ENCODE peak calls at places on chromosomes 12 and 14, in nine cellular contexts. One of them, this sample, is unnamed. For H3K4me1 and H3K36me3, the result is how much of the 10 kb centered on the place peaks cover.

GRCh38 chr12:12474931-12475485 is 87.7 kb downstream of the DUSP16 start:
- DNase-seq in NT2/D1: no peak
- DNase-seq in colonic mucosa: no peak
- DNase-seq in CD8-positive, alpha-beta T cell: peak
- DNase-seq in Caco-2: no peak
- DNase-seq in psoas muscle: no peak
- DNase-seq in breast epithelium: no peak
- DNase-seq in uterus: no peak
- DNase-seq in CD4-positive, alpha-beta memory T cell: peak
- DNase-seq in this sample: no peak

GRCh38 chr12:78719721-78720120 is 144.9 kb upstream of the SYT1 start:
- DNase-seq in Caco-2: no peak
- DNase-seq in psoas muscle: no peak
- DNase-seq in CD4-positive, alpha-beta memory T cell: no peak
- DNase-seq in uterus: no peak
- DNase-seq in NT2/D1: no peak
- DNase-seq in colonic mucosa: no peak
- DNase-seq in CD8-positive, alpha-beta T cell: no peak
- DNase-seq in breast epithelium: no peak
- DNase-seq in this sample: no peak

GRCh38 chr12:107591095-107591375 is 94.6 kb upstream of the PWP1 start:
- DNase-seq in uterus: no peak
- DNase-seq in Caco-2: no peak
- DNase-seq in colonic mucosa: no peak
- DNase-seq in psoas muscle: no peak
- DNase-seq in breast epithelium: no peak
- DNase-seq in CD4-positive, alpha-beta memory T cell: no peak
- DNase-seq in CD8-positive, alpha-beta T cell: no peak
- DNase-seq in NT2/D1: no peak
- DNase-seq in this sample: no peak

GRCh38 chr12:39935839-39936238 is 170.0 kb downstream of the SLC2A13 start:
- DNase-seq in CD8-positive, alpha-beta T cell: no peak
- DNase-seq in psoas muscle: no peak
- DNase-seq in uterus: no peak
- DNase-seq in breast epithelium: no peak
- DNase-seq in NT2/D1: no peak
- DNase-seq in CD4-positive, alpha-beta memory T cell: no peak
- DNase-seq in Caco-2: no peak
- DNase-seq in colonic mucosa: peak
- DNase-seq in this sample: no peak

GRCh38 chr14:87712386-87713113 is 280.4 kb downstream of the GALC start:
- DNase-seq in uterus: peak
- DNase-seq in CD4-positive, alpha-beta memory T cell: no peak
- DNase-seq in colonic mucosa: no peak
- DNase-seq in NT2/D1: no peak
- DNase-seq in Caco-2: no peak
- DNase-seq in psoas muscle: no peak
- DNase-seq in CD8-positive, alpha-beta T cell: no peak
- DNase-seq in breast epithelium: no peak
- DNase-seq in this sample: no peak

GRCh38 chr12:53696285-53696654 is 20.4 kb upstream of the ATP5MC2 start:
- DNase-seq in Caco-2: peak
- DNase-seq in breast epithelium: peak
- DNase-seq in psoas muscle: no peak
- DNase-seq in NT2/D1: peak
- DNase-seq in CD8-positive, alpha-beta T cell: no peak
- DNase-seq in colonic mucosa: peak
- DNase-seq in uterus: peak
- DNase-seq in CD4-positive, alpha-beta memory T cell: no peak
- DNase-seq in this sample: no peak

GRCh38 chr12:49187184-49187583 is 1.7 kb downstream of the TUBA1A start:
- DNase-seq in Caco-2: no peak
- DNase-seq in breast epithelium: peak
- DNase-seq in NT2/D1: no peak
- DNase-seq in colonic mucosa: peak
- DNase-seq in CD4-positive, alpha-beta memory T cell: no peak
- DNase-seq in CD8-positive, alpha-beta T cell: no peak
- DNase-seq in uterus: peak
- DNase-seq in psoas muscle: peak
- DNase-seq in this sample: no peak

GRCh38 chr12:125245601-125246345 is 180.5 kb downstream of the AACS start:
- DNase-seq in colonic mucosa: no peak
- DNase-seq in CD8-positive, alpha-beta T cell: no peak
- DNase-seq in uterus: no peak
- DNase-seq in psoas muscle: no peak
- DNase-seq in NT2/D1: no peak
- DNase-seq in CD4-positive, alpha-beta memory T cell: no peak
- DNase-seq in Caco-2: no peak
- DNase-seq in breast epithelium: no peak
- DNase-seq in this sample: no peak

GRCh38 chr12:96719671-96720362 is 187.2 kb upstream of the NEDD1 start:
- DNase-seq in Caco-2: no peak
- DNase-seq in uterus: no peak
- DNase-seq in psoas muscle: no peak
- DNase-seq in CD4-positive, alpha-beta memory T cell: no peak
- DNase-seq in CD8-positive, alpha-beta T cell: no peak
- DNase-seq in breast epithelium: no peak
- DNase-seq in NT2/D1: no peak
- DNase-seq in colonic mucosa: peak
- DNase-seq in this sample: no peak

GRCh38 chr14:73776194-73776537 is 62.0 kb upstream of the PNMA1 start:
- DNase-seq in uterus: no peak
- DNase-seq in Caco-2: no peak
- DNase-seq in breast epithelium: no peak
- DNase-seq in NT2/D1: no peak
- DNase-seq in colonic mucosa: no peak
- DNase-seq in psoas muscle: no peak
- DNase-seq in CD4-positive, alpha-beta memory T cell: no peak
- DNase-seq in CD8-positive, alpha-beta T cell: no peak
- DNase-seq in this sample: no peak

GRCh38 chr14:92964124-92965109 is 41.5 kb downstream of the CHGA start:
- DNase-seq in psoas muscle: peak
- DNase-seq in colonic mucosa: no peak
- DNase-seq in breast epithelium: no peak
- DNase-seq in NT2/D1: no peak
- DNase-seq in CD4-positive, alpha-beta memory T cell: no peak
- DNase-seq in CD8-positive, alpha-beta T cell: no peak
- DNase-seq in Caco-2: no peak
- DNase-seq in uterus: no peak
- DNase-seq in this sample: no peak

GRCh38 chr12:666066-666465 is 2.8 kb upstream of the NINJ2 start:
- DNase-seq in CD4-positive, alpha-beta memory T cell: no peak
- DNase-seq in colonic mucosa: no peak
- DNase-seq in uterus: no peak
- DNase-seq in breast epithelium: no peak
- DNase-seq in NT2/D1: no peak
- DNase-seq in CD8-positive, alpha-beta T cell: no peak
- DNase-seq in psoas muscle: no peak
- DNase-seq in Caco-2: no peak
- DNase-seq in this sample: no peak

GRCh38 chr12:663293-663871 is at the start of gene NINJ2:
- DNase-seq in NT2/D1: no peak
- DNase-seq in psoas muscle: no peak
- DNase-seq in Caco-2: no peak
- DNase-seq in breast epithelium: no peak
- DNase-seq in CD4-positive, alpha-beta memory T cell: no peak
- DNase-seq in uterus: no peak
- DNase-seq in CD8-positive, alpha-beta T cell: no peak
- DNase-seq in colonic mucosa: no peak
- DNase-seq in this sample: no peak

GRCh38 chr12:664075-664778 is 982 bp upstream of the NINJ2 start:
- DNase-seq in uterus: no peak
- DNase-seq in breast epithelium: no peak
- DNase-seq in CD8-positive, alpha-beta T cell: no peak
- DNase-seq in psoas muscle: no peak
- DNase-seq in colonic mucosa: no peak
- DNase-seq in NT2/D1: no peak
- DNase-seq in Caco-2: no peak
- DNase-seq in CD4-positive, alpha-beta memory T cell: no peak
- DNase-seq in this sample: no peak

GRCh38 chr12:662541-663292 is 528 bp downstream of the NINJ2 start:
- DNase-seq in colonic mucosa: no peak
- DNase-seq in psoas muscle: no peak
- DNase-seq in breast epithelium: no peak
- DNase-seq in NT2/D1: no peak
- DNase-seq in CD8-positive, alpha-beta T cell: no peak
- DNase-seq in CD4-positive, alpha-beta memory T cell: no peak
- DNase-seq in uterus: no peak
- DNase-seq in Caco-2: no peak
- DNase-seq in this sample: no peak

GRCh38 chr12:664779-665092 is 1.5 kb upstream of the NINJ2 start:
- DNase-seq in NT2/D1: no peak
- DNase-seq in breast epithelium: no peak
- DNase-seq in colonic mucosa: no peak
- DNase-seq in Caco-2: no peak
- DNase-seq in uterus: no peak
- DNase-seq in psoas muscle: no peak
- DNase-seq in CD4-positive, alpha-beta memory T cell: no peak
- DNase-seq in CD8-positive, alpha-beta T cell: no peak
- DNase-seq in this sample: no peak
- H3K4me1 ChIP-seq in NT2/D1: under half
- H3K4me1 ChIP-seq in breast epithelium: under half
- H3K4me1 ChIP-seq in colonic mucosa: under half
- H3K4me1 ChIP-seq in Caco-2: under half
- H3K4me1 ChIP-seq in uterus: under half
- H3K4me1 ChIP-seq in psoas muscle: under half
- H3K4me1 ChIP-seq in CD4-positive, alpha-beta memory T cell: half or more
- H3K4me1 ChIP-seq in CD8-positive, alpha-beta T cell: under half
- H3K4me1 ChIP-seq in this sample: under half

DNA sequence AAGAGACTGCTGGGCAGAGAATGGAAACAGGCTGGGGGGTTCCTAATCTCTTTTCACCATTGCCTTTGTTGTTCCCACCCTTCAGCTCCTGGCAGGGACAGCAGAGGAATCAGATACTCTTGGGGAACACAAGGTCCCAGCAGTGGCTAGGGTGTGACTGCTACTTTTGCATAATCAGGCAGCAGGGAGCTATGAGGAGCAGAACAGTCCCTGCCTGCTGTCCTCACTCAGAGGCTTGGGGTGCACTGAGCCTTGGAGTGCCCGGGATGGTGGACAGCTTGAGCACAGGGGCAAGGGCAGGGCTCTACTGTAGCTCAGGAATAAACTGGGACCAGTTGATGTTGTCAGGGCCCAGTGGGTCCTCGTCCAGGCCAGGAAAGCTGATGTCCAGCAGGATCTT is 1.5 kb upstream of the TEX52 start:
- DNase-seq in Caco-2: no peak
- DNase-seq in breast epithelium: no peak
- DNase-seq in colonic mucosa: no peak
- DNase-seq in uterus: no peak
- DNase-seq in psoas muscle: no peak
- DNase-seq in CD4-positive, alpha-beta memory T cell: no peak
- DNase-seq in CD8-positive, alpha-beta T cell: no peak
- DNase-seq in NT2/D1: no peak
- DNase-seq in this sample: no peak
- H3K36me3 ChIP-seq in Caco-2: under half
- H3K36me3 ChIP-seq in breast epithelium: under half
- H3K36me3 ChIP-seq in colonic mucosa: under half
- H3K36me3 ChIP-seq in uterus: under half
- H3K36me3 ChIP-seq in psoas muscle: under half
- H3K36me3 ChIP-seq in CD4-positive, alpha-beta memory T cell: under half
- H3K36me3 ChIP-seq in CD8-positive, alpha-beta T cell: under half
- H3K36me3 ChIP-seq in NT2/D1: half or more
- H3K36me3 ChIP-seq in this sample: under half

GRCh38 chr12:47192046-47192445 is 112.3 kb upstream of the AMIGO2 start:
- DNase-seq in Caco-2: no peak
- DNase-seq in CD8-positive, alpha-beta T cell: no peak
- DNase-seq in uterus: no peak
- DNase-seq in CD4-positive, alpha-beta memory T cell: no peak
- DNase-seq in NT2/D1: no peak
- DNase-seq in psoas muscle: no peak
- DNase-seq in breast epithelium: no peak
- DNase-seq in colonic mucosa: no peak
- DNase-seq in this sample: no peak

GRCh38 chr12:47190905-47191304 is 111.1 kb upstream of the AMIGO2 start:
- DNase-seq in CD8-positive, alpha-beta T cell: no peak
- DNase-seq in psoas muscle: no peak
- DNase-seq in colonic mucosa: no peak
- DNase-seq in NT2/D1: no peak
- DNase-seq in uterus: no peak
- DNase-seq in breast epithelium: no peak
- DNase-seq in CD4-positive, alpha-beta memory T cell: no peak
- DNase-seq in Caco-2: no peak
- DNase-seq in this sample: no peak

GRCh38 chr12:47190271-47190750 is 110.6 kb upstream of the AMIGO2 start:
- DNase-seq in CD4-positive, alpha-beta memory T cell: no peak
- DNase-seq in NT2/D1: peak
- DNase-seq in breast epithelium: no peak
- DNase-seq in psoas muscle: no peak
- DNase-seq in uterus: no peak
- DNase-seq in CD8-positive, alpha-beta T cell: no peak
- DNase-seq in Caco-2: no peak
- DNase-seq in colonic mucosa: no peak
- DNase-seq in this sample: no peak

GRCh38 chr12:47194501-47194900 is 114.7 kb upstream of the AMIGO2 start:
- DNase-seq in Caco-2: no peak
- DNase-seq in colonic mucosa: no peak
- DNase-seq in uterus: no peak
- DNase-seq in CD4-positive, alpha-beta memory T cell: no peak
- DNase-seq in psoas muscle: no peak
- DNase-seq in NT2/D1: no peak
- DNase-seq in breast epithelium: no peak
- DNase-seq in CD8-positive, alpha-beta T cell: no peak
- DNase-seq in this sample: no peak

DNA sequence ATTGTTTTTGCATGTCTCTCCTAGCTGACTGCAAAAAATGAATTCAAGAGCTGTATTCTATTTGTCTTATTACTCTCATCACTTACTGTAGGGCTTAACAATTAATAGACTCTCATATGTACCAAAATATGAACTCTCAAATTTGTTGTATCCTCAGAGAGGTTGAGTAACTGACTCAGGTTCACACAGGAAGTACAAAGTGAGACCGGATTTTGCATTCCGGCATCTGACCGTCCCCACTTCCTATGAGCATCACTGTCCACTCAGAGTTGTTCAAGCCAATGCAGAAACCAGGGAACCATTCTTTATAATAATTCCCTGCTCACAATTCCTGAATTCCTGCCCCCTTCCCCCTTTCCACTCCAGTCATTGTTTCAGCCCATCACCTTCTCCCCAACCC is 113.3 kb upstream of the AMIGO2 start:
- DNase-seq in NT2/D1: no peak
- DNase-seq in psoas muscle: no peak
- DNase-seq in CD4-positive, alpha-beta memory T cell: no peak
- DNase-seq in uterus: no peak
- DNase-seq in breast epithelium: no peak
- DNase-seq in CD8-positive, alpha-beta T cell: no peak
- DNase-seq in Caco-2: no peak
- DNase-seq in colonic mucosa: no peak
- DNase-seq in this sample: no peak
- H3K4me1 ChIP-seq in NT2/D1: under half
- H3K4me1 ChIP-seq in psoas muscle: under half
- H3K4me1 ChIP-seq in CD4-positive, alpha-beta memory T cell: half or more
- H3K4me1 ChIP-seq in uterus: under half
- H3K4me1 ChIP-seq in breast epithelium: under half
- H3K4me1 ChIP-seq in CD8-positive, alpha-beta T cell: half or more
- H3K4me1 ChIP-seq in Caco-2: under half
- H3K4me1 ChIP-seq in colonic mucosa: under half
- H3K4me1 ChIP-seq in this sample: under half

DNA sequence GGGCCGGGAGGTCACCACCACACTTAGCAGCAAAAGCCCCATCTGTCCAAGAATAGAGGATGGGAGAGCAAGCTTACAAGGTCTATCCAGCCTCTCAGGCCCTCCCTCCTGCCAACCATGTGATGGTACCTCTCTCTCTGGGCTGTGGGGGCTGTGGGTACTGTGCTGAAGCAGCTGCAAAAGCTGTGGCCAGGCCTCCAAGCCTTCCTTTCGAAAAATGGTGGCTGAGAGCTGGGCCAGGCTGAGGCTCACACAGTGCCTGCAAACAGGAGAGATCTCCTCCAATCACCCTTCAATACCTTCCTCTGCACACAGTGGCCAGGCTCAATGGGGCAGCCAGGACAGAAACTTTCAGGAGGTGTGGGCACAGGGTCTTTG is 1.1 kb downstream of the IPO4 start:
- DNase-seq in psoas muscle: peak
- DNase-seq in uterus: no peak
- DNase-seq in breast epithelium: no peak
- DNase-seq in colonic mucosa: no peak
- DNase-seq in Caco-2: no peak
- DNase-seq in NT2/D1: no peak
- DNase-seq in CD4-positive, alpha-beta memory T cell: no peak
- DNase-seq in CD8-positive, alpha-beta T cell: no peak
- DNase-seq in this sample: no peak
- H3K36me3 ChIP-seq in psoas muscle: under half
- H3K36me3 ChIP-seq in uterus: under half
- H3K36me3 ChIP-seq in breast epithelium: under half
- H3K36me3 ChIP-seq in colonic mucosa: under half
- H3K36me3 ChIP-seq in Caco-2: under half
- H3K36me3 ChIP-seq in NT2/D1: half or more
- H3K36me3 ChIP-seq in CD4-positive, alpha-beta memory T cell: under half
- H3K36me3 ChIP-seq in CD8-positive, alpha-beta T cell: under half
- H3K36me3 ChIP-seq in this sample: under half